ENCODE peak calls at places on chromosomes 12 and 14, in nine cellular contexts. One of them, this sample, is unnamed.

GRCh38 chr14:33386771-33387170 is 448.1 kb downstream of the NPAS3 start:
- DNase-seq in left ventricle myocardium superior: no peak
- DNase-seq in EL: peak
- DNase-seq in H54: no peak
- DNase-seq in mucosa of gallbladder: no peak
- DNase-seq in cardiac fibroblast: no peak
- DNase-seq in GM20000: no peak
- DNase-seq in NCI-H187: no peak
- DNase-seq in AG10803: no peak
- DNase-seq in this sample: no peak

GRCh38 chr14:64700290-64700689 is 3.9 kb upstream of the PLEKHG3 start:
- DNase-seq in left ventricle myocardium superior: no peak
- DNase-seq in EL: no peak
- DNase-seq in H54: no peak
- DNase-seq in mucosa of gallbladder: no peak
- DNase-seq in cardiac fibroblast: no peak
- DNase-seq in GM20000: no peak
- DNase-seq in NCI-H187: no peak
- DNase-seq in AG10803: no peak
- DNase-seq in this sample: no peak

GRCh38 chr12:109716512-109717389 is 3.1 kb downstream of the FAM222A start:
- DNase-seq in left ventricle myocardium superior: peak
- DNase-seq in EL: no peak
- DNase-seq in H54: no peak
- DNase-seq in mucosa of gallbladder: peak
- DNase-seq in cardiac fibroblast: no peak
- DNase-seq in GM20000: no peak
- DNase-seq in NCI-H187: no peak
- DNase-seq in AG10803: peak
- DNase-seq in this sample: no peak

GRCh38 chr14:76955575-76956252 is 72.8 kb downstream of the IRF2BPL start:
- DNase-seq in left ventricle myocardium superior: peak
- DNase-seq in EL: peak
- DNase-seq in H54: no peak
- DNase-seq in mucosa of gallbladder: peak
- DNase-seq in cardiac fibroblast: peak
- DNase-seq in GM20000: peak
- DNase-seq in NCI-H187: peak
- DNase-seq in AG10803: peak
- DNase-seq in this sample: no peak

GRCh38 chr12:95203477-95203843 is 13.8 kb downstream of the FGD6 start:
- DNase-seq in left ventricle myocardium superior: no peak
- DNase-seq in EL: no peak
- DNase-seq in H54: no peak
- DNase-seq in mucosa of gallbladder: no peak
- DNase-seq in cardiac fibroblast: peak
- DNase-seq in GM20000: no peak
- DNase-seq in NCI-H187: no peak
- DNase-seq in AG10803: no peak
- DNase-seq in this sample: no peak

GRCh38 chr14:105201928-105202513 is 20.9 kb upstream of the NUDT14 start:
- DNase-seq in left ventricle myocardium superior: no peak
- DNase-seq in EL: no peak
- DNase-seq in H54: no peak
- DNase-seq in mucosa of gallbladder: no peak
- DNase-seq in cardiac fibroblast: no peak
- DNase-seq in GM20000: peak
- DNase-seq in NCI-H187: no peak
- DNase-seq in AG10803: no peak
- DNase-seq in this sample: no peak

GRCh38 chr12:51886021-51886710 is 1.7 kb upstream of the ANKRD33 start:
- DNase-seq in left ventricle myocardium superior: peak
- DNase-seq in EL: peak
- DNase-seq in H54: peak
- DNase-seq in mucosa of gallbladder: peak
- DNase-seq in cardiac fibroblast: peak
- DNase-seq in GM20000: peak
- DNase-seq in NCI-H187: no peak
- DNase-seq in AG10803: peak
- DNase-seq in this sample: no peak

GRCh38 chr14:74973003-74973614 is 17.7 kb upstream of the PGF start:
- DNase-seq in left ventricle myocardium superior: peak
- DNase-seq in EL: peak
- DNase-seq in H54: no peak
- DNase-seq in mucosa of gallbladder: peak
- DNase-seq in cardiac fibroblast: peak
- DNase-seq in GM20000: no peak
- DNase-seq in NCI-H187: no peak
- DNase-seq in AG10803: no peak
- DNase-seq in this sample: no peak

GRCh38 chr14:45526715-45527549 is 273.9 kb upstream of the MIS18BP1 start:
- DNase-seq in left ventricle myocardium superior: no peak
- DNase-seq in EL: peak
- DNase-seq in H54: peak
- DNase-seq in mucosa of gallbladder: no peak
- DNase-seq in cardiac fibroblast: peak
- DNase-seq in GM20000: peak
- DNase-seq in NCI-H187: peak
- DNase-seq in AG10803: no peak
- DNase-seq in this sample: peak

GRCh38 chr12:21637985-21638891 is 19.4 kb downstream of the LDHB start:
- DNase-seq in left ventricle myocardium superior: no peak
- DNase-seq in EL: no peak
- DNase-seq in H54: no peak
- DNase-seq in mucosa of gallbladder: no peak
- DNase-seq in cardiac fibroblast: peak
- DNase-seq in GM20000: no peak
- DNase-seq in NCI-H187: no peak
- DNase-seq in AG10803: no peak
- DNase-seq in this sample: no peak

GRCh38 chr12:124395986-124396385 is 101.1 kb downstream of the RFLNA start:
- DNase-seq in left ventricle myocardium superior: no peak
- DNase-seq in EL: no peak
- DNase-seq in H54: no peak
- DNase-seq in mucosa of gallbladder: no peak
- DNase-seq in cardiac fibroblast: no peak
- DNase-seq in GM20000: no peak
- DNase-seq in NCI-H187: no peak
- DNase-seq in AG10803: peak
- DNase-seq in this sample: no peak

GRCh38 chr14:97107070-97107469 is 309.9 kb downstream of the VRK1 start:
- DNase-seq in left ventricle myocardium superior: no peak
- DNase-seq in EL: no peak
- DNase-seq in H54: no peak
- DNase-seq in mucosa of gallbladder: no peak
- DNase-seq in cardiac fibroblast: no peak
- DNase-seq in GM20000: no peak
- DNase-seq in NCI-H187: no peak
- DNase-seq in AG10803: peak
- DNase-seq in this sample: no peak

GRCh38 chr12:4450551-4451112 is 5.0 kb upstream of the FGF6 start:
- DNase-seq in left ventricle myocardium superior: no peak
- DNase-seq in EL: no peak
- DNase-seq in H54: no peak
- DNase-seq in mucosa of gallbladder: no peak
- DNase-seq in cardiac fibroblast: no peak
- DNase-seq in GM20000: no peak
- DNase-seq in NCI-H187: no peak
- DNase-seq in AG10803: no peak
- DNase-seq in this sample: no peak

GRCh38 chr14:52551696-52552062 is 626 bp downstream of the TXNDC16 start:
- DNase-seq in left ventricle myocardium superior: no peak
- DNase-seq in EL: peak
- DNase-seq in H54: no peak
- DNase-seq in mucosa of gallbladder: peak
- DNase-seq in cardiac fibroblast: peak
- DNase-seq in GM20000: peak
- DNase-seq in NCI-H187: no peak
- DNase-seq in AG10803: peak
- DNase-seq in this sample: no peak

GRCh38 chr12:51827925-51828818 is 20.3 kb downstream of the FIGNL2 start:
- DNase-seq in left ventricle myocardium superior: no peak
- DNase-seq in EL: no peak
- DNase-seq in H54: peak
- DNase-seq in mucosa of gallbladder: peak
- DNase-seq in cardiac fibroblast: peak
- DNase-seq in GM20000: no peak
- DNase-seq in NCI-H187: peak
- DNase-seq in AG10803: peak
- DNase-seq in this sample: peak

GRCh38 chr12:33944703-33945437 is 77.4 kb upstream of the ALG10 start:
- DNase-seq in left ventricle myocardium superior: no peak
- DNase-seq in EL: no peak
- DNase-seq in H54: no peak
- DNase-seq in mucosa of gallbladder: no peak
- DNase-seq in cardiac fibroblast: no peak
- DNase-seq in GM20000: no peak
- DNase-seq in NCI-H187: no peak
- DNase-seq in AG10803: no peak
- DNase-seq in this sample: no peak

GRCh38 chr14:77059276-77059934 is 30.9 kb upstream of the IRF2BPL start:
- DNase-seq in left ventricle myocardium superior: no peak
- DNase-seq in EL: peak
- DNase-seq in H54: peak
- DNase-seq in mucosa of gallbladder: no peak
- DNase-seq in cardiac fibroblast: peak
- DNase-seq in GM20000: no peak
- DNase-seq in NCI-H187: no peak
- DNase-seq in AG10803: peak
- DNase-seq in this sample: peak

GRCh38 chr12:63917864-63918742 is 73.6 kb downstream of the SRGAP1 start:
- DNase-seq in left ventricle myocardium superior: no peak
- DNase-seq in EL: peak
- DNase-seq in H54: peak
- DNase-seq in mucosa of gallbladder: no peak
- DNase-seq in cardiac fibroblast: peak
- DNase-seq in GM20000: no peak
- DNase-seq in NCI-H187: no peak
- DNase-seq in AG10803: peak
- DNase-seq in this sample: no peak

GRCh38 chr12:93025145-93026103 is 96.3 kb upstream of the EEA1 start:
- DNase-seq in left ventricle myocardium superior: no peak
- DNase-seq in EL: peak
- DNase-seq in H54: peak
- DNase-seq in mucosa of gallbladder: no peak
- DNase-seq in cardiac fibroblast: peak
- DNase-seq in GM20000: peak
- DNase-seq in NCI-H187: no peak
- DNase-seq in AG10803: peak
- DNase-seq in this sample: no peak

GRCh38 chr14:74921053-74921620 is 1.9 kb downstream of the RPS6KL1 start:
- DNase-seq in left ventricle myocardium superior: no peak
- DNase-seq in EL: no peak
- DNase-seq in H54: no peak
- DNase-seq in mucosa of gallbladder: no peak
- DNase-seq in cardiac fibroblast: no peak
- DNase-seq in GM20000: no peak
- DNase-seq in NCI-H187: no peak
- DNase-seq in AG10803: no peak
- DNase-seq in this sample: no peak

GRCh38 chr12:51118706-51119105 is 35.3 kb upstream of the CSRNP2 start:
- DNase-seq in left ventricle myocardium superior: no peak
- DNase-seq in EL: peak
- DNase-seq in H54: peak
- DNase-seq in mucosa of gallbladder: no peak
- DNase-seq in cardiac fibroblast: peak
- DNase-seq in GM20000: no peak
- DNase-seq in NCI-H187: no peak
- DNase-seq in AG10803: peak
- DNase-seq in this sample: no peak

GRCh38 chr12:91951571-91951970 is 194.1 kb downstream of the BTG1 start:
- DNase-seq in left ventricle myocardium superior: no peak
- DNase-seq in EL: no peak
- DNase-seq in H54: peak
- DNase-seq in mucosa of gallbladder: no peak
- DNase-seq in cardiac fibroblast: peak
- DNase-seq in GM20000: no peak
- DNase-seq in NCI-H187: no peak
- DNase-seq in AG10803: peak
- DNase-seq in this sample: no peak

GRCh38 chr14:47392351-47392750 is 283.1 kb downstream of the MDGA2 start:
- DNase-seq in left ventricle myocardium superior: no peak
- DNase-seq in EL: no peak
- DNase-seq in H54: no peak
- DNase-seq in mucosa of gallbladder: no peak
- DNase-seq in cardiac fibroblast: no peak
- DNase-seq in GM20000: no peak
- DNase-seq in NCI-H187: no peak
- DNase-seq in AG10803: no peak
- DNase-seq in this sample: no peak

GRCh38 chr12:107451246-107451645 is 234.4 kb upstream of the PWP1 start:
- DNase-seq in left ventricle myocardium superior: no peak
- DNase-seq in EL: no peak
- DNase-seq in H54: no peak
- DNase-seq in mucosa of gallbladder: no peak
- DNase-seq in cardiac fibroblast: no peak
- DNase-seq in GM20000: no peak
- DNase-seq in NCI-H187: no peak
- DNase-seq in AG10803: no peak
- DNase-seq in this sample: no peak

GRCh38 chr12:88142610-88142991 is 494 bp downstream of the TMTC3 start:
- DNase-seq in left ventricle myocardium superior: peak
- DNase-seq in EL: no peak
- DNase-seq in H54: no peak
- DNase-seq in mucosa of gallbladder: peak
- DNase-seq in cardiac fibroblast: no peak
- DNase-seq in GM20000: peak
- DNase-seq in NCI-H187: no peak
- DNase-seq in AG10803: no peak
- DNase-seq in this sample: peak

GRCh38 chr12:12240671-12241345 is 26.0 kb downstream of the LRP6 start:
- DNase-seq in left ventricle myocardium superior: no peak
- DNase-seq in EL: no peak
- DNase-seq in H54: no peak
- DNase-seq in mucosa of gallbladder: no peak
- DNase-seq in cardiac fibroblast: peak
- DNase-seq in GM20000: no peak
- DNase-seq in NCI-H187: no peak
- DNase-seq in AG10803: peak
- DNase-seq in this sample: no peak

GRCh38 chr12:115916910-115917668 is 360.4 kb downstream of the MED13L start:
- DNase-seq in left ventricle myocardium superior: peak
- DNase-seq in EL: peak
- DNase-seq in H54: peak
- DNase-seq in mucosa of gallbladder: peak
- DNase-seq in cardiac fibroblast: peak
- DNase-seq in GM20000: peak
- DNase-seq in NCI-H187: peak
- DNase-seq in AG10803: no peak
- DNase-seq in this sample: peak

GRCh38 chr14:90687680-90688079 is 128.6 kb downstream of the TTC7B start:
- DNase-seq in left ventricle myocardium superior: no peak
- DNase-seq in EL: no peak
- DNase-seq in H54: no peak
- DNase-seq in mucosa of gallbladder: no peak
- DNase-seq in cardiac fibroblast: no peak
- DNase-seq in GM20000: no peak
- DNase-seq in NCI-H187: no peak
- DNase-seq in AG10803: no peak
- DNase-seq in this sample: no peak

GRCh38 chr12:52873832-52874572 is 25.2 kb upstream of the KRT78 start:
- DNase-seq in left ventricle myocardium superior: peak
- DNase-seq in EL: peak
- DNase-seq in H54: peak
- DNase-seq in mucosa of gallbladder: peak
- DNase-seq in cardiac fibroblast: peak
- DNase-seq in GM20000: no peak
- DNase-seq in NCI-H187: no peak
- DNase-seq in AG10803: peak
- DNase-seq in this sample: peak

GRCh38 chr12:1130164-1130563 is 139.1 kb downstream of the ERC1 start:
- DNase-seq in left ventricle myocardium superior: no peak
- DNase-seq in EL: peak
- DNase-seq in H54: no peak
- DNase-seq in mucosa of gallbladder: peak
- DNase-seq in cardiac fibroblast: no peak
- DNase-seq in GM20000: no peak
- DNase-seq in NCI-H187: no peak
- DNase-seq in AG10803: no peak
- DNase-seq in this sample: peak